ENCODE peak calls at places on chromosomes 13 and 19, in ten cellular contexts. T is NCI-H345; Y is stimulated activated CD4-positive, alpha-beta T cell treated with anti-CD3 and anti-CD28 coated beads, Interleukin-1b, Interleukin-23, amount 100 ng/mL, for 1 hour; K is activated naive CD8-positive, alpha-beta T cell treated with anti-CD3 and anti-CD28 coated beads, Interleukin-2, amount 50 U/mL, for 24 hours; B is activated CD8-positive, alpha-beta T cell treated with anti-CD3 and anti-CD28 coated beads, Interleukin-2, amount 10 ng/mL, durations not matched to agents 7 days and 5 days; C is suprapubic skin; L is bronchial epithelial cell; P is naive thymus-derived CD8-positive, alpha-beta T cell; H is T-helper 9 cell; M is stimulated activated naive CD8-positive, alpha-beta T cell treated with anti-CD3 and anti-CD28 coated beads, Interleukin-15, Interleukin-2, amounts not matched to agents 100 U/mL and 50 U/mL, for 24 hours. E is an unnamed sample.

GRCh38 chr19:10416380-10417257 is 3.7 kb upstream of the PDE4A start:
- DNase-seq in M (peak), B (peak), C (peak), P (peak), L (peak), H (peak), K (peak), Y (peak), T (peak), E (peak)

GRCh38 chr19:55552206-55552605 is 6.9 kb upstream of the SBK3 start:
- DNase-seq in K (no peak), C (no peak), P (no peak), Y (no peak), L (peak), H (no peak), M (no peak), T (no peak), B (no peak), E (no peak)

GRCh38 chr13:105972811-105973590 is 562.5 kb downstream of the EFNB2 start:
- DNase-seq in L (peak), Y (no peak), H (no peak), C (no peak), K (no peak), T (no peak), M (no peak), P (no peak), B (no peak), E (no peak)

GRCh38 chr19:543912-544608 is at the start of gene GZMM:
- DNase-seq in M (peak), H (peak), Y (peak), K (peak), B (peak), L (no peak), T (no peak), C (no peak), P (peak), E (no peak)

GRCh38 chr13:44312898-44313551 is 60.6 kb upstream of the SERP2 start:
- DNase-seq in Y (no peak), T (no peak), L (peak), K (no peak), P (no peak), C (no peak), M (no peak), B (no peak), H (no peak), E (no peak)

GRCh38 chr13:33003458-33004019 is 12.7 kb upstream of the KL start:
- DNase-seq in T (peak), M (no peak), P (no peak), B (no peak), Y (no peak), H (no peak), L (no peak), C (no peak), K (no peak), E (peak)

GRCh38 chr13:35782793-35783192 is 306.3 kb upstream of the MAB21L1 start:
- DNase-seq in M (no peak), B (no peak), L (no peak), K (no peak), H (no peak), Y (no peak), C (no peak), P (no peak), T (no peak), E (no peak)

GRCh38 chr13:23705578-23705977 is 135.4 kb downstream of the TNFRSF19 start:
- DNase-seq in K (no peak), M (no peak), H (no peak), L (no peak), P (no peak), Y (no peak), B (no peak), C (no peak), T (no peak), E (no peak)

GRCh38 chr13:114065926-114066774 is 66.3 kb downstream of the RASA3 start:
- DNase-seq in T (no peak), C (peak), H (peak), B (peak), M (peak), L (no peak), Y (no peak), K (peak), P (no peak), E (no peak)

GRCh38 chr19:10603873-10604459 is 16.9 kb upstream of the AP1M2 start:
- DNase-seq in B (peak), M (no peak), Y (no peak), L (no peak), K (peak), H (no peak), C (no peak), P (peak), T (no peak), E (no peak)

GRCh38 chr13:25768726-25769270 is 283.0 kb downstream of the SHISA2 start:
- DNase-seq in H (no peak), M (no peak), L (no peak), T (no peak), P (no peak), Y (no peak), B (no peak), C (no peak), K (no peak), E (no peak)

GRCh38 chr13:33761744-33762143 is 56.2 kb upstream of the RFC3 start:
- DNase-seq in K (no peak), L (peak), Y (no peak), H (no peak), P (no peak), B (no peak), C (no peak), T (peak), M (no peak), E (no peak)

GRCh38 chr13:22135446-22135845 is 464.6 kb downstream of the FGF9 start:
- DNase-seq in H (no peak), L (no peak), T (no peak), C (no peak), Y (no peak), M (no peak), K (no peak), B (no peak), P (no peak), E (no peak)

GRCh38 chr19:19575411-19575810 is 37.3 kb downstream of the CILP2 start:
- DNase-seq in P (no peak), Y (no peak), C (no peak), T (peak), M (no peak), K (no peak), B (no peak), H (no peak), L (no peak), E (no peak)

GRCh38 chr19:51366999-51367564 is 894 bp upstream of the ETFB start:
- DNase-seq in Y (no peak), P (peak), C (peak), M (peak), T (no peak), L (peak), B (peak), H (peak), K (no peak), E (no peak)

GRCh38 chr19:38839816-38840582 is 8.4 kb upstream of the ECH1 start:
- DNase-seq in Y (no peak), C (no peak), L (peak), K (no peak), B (no peak), T (no peak), P (no peak), H (no peak), M (no peak), E (no peak)

GRCh38 chr13:50094615-50095293 is 79.5 kb downstream of the KCNRG start:
- DNase-seq in H (no peak), C (no peak), P (no peak), M (no peak), T (no peak), B (no peak), L (peak), Y (no peak), K (no peak), E (no peak)

GRCh38 chr13:30576528-30576927 is 41.2 kb upstream of the USPL1 start:
- DNase-seq in T (peak), M (peak), K (peak), Y (peak), C (no peak), B (peak), P (peak), H (peak), L (peak), E (no peak)